ENCODE peak calls at places on chromosomes 12 and 14, in ten cellular contexts. I is fibroblast of lung, E is breast epithelium, D is IMR-90, J is GM23248, L is aorta, G is esophagus squamous epithelium, N is endothelial cell of umbilical vein, K is right lobe of liver, S is DND-41. W is an unnamed sample. For H3K4me1, the result is how much of the 10 kb centered on the place peaks cover.

GRCh38 chr12:116547955-116548471 is 11.2 kb upstream of the MAP1LC3B2 start:
- DNase-seq in I (no peak), E (no peak), D (peak), J (peak), L (no peak), G (no peak), N (no peak), K (no peak), S (no peak), W (no peak)

GRCh38 chr12:19382111-19382526 is 57.2 kb upstream of the AEBP2 start:
- DNase-seq in I (peak), E (no peak), D (peak), J (peak), L (peak), G (no peak), N (peak), K (no peak), S (no peak), W (no peak)

GRCh38 chr12:96219700-96220206 is 25.6 kb downstream of the ELK3 start:
- DNase-seq in I (peak), E (no peak), D (peak), J (peak), L (peak), G (peak), N (peak), K (no peak), S (no peak), W (no peak)

GRCh38 chr14:96271421-96271762 is 15.4 kb downstream of the BDKRB1 start:
- DNase-seq in I (no peak), E (no peak), D (no peak), J (no peak), L (no peak), G (no peak), N (no peak), K (no peak), S (no peak), W (no peak)

GRCh38 chr12:125203145-125203765 is 138.0 kb downstream of the AACS start:
- DNase-seq in I (no peak), E (no peak), D (no peak), J (peak), L (no peak), G (no peak), N (peak), K (no peak), S (no peak), W (no peak)

GRCh38 chr12:105805730-105806390 is 332.9 kb downstream of the NUAK1 start:
- DNase-seq in I (no peak), E (no peak), D (no peak), J (no peak), L (no peak), G (no peak), N (no peak), K (no peak), S (no peak), W (no peak)

GRCh38 chr12:6635856-6636521 is at the start of gene LPAR5:
- DNase-seq in I (no peak), E (no peak), D (no peak), J (peak), L (peak), G (no peak), N (no peak), K (peak), S (no peak), W (peak)

GRCh38 chr12:53502331-53502730 is 1.2 kb downstream of the TARBP2 start:
- DNase-seq in I (no peak), E (no peak), D (no peak), J (no peak), L (no peak), G (no peak), N (peak), K (no peak), S (no peak), W (no peak)

GRCh38 chr14:64210211-64210610 is 84.0 kb downstream of the ESR2 start:
- DNase-seq in I (peak), E (no peak), D (no peak), J (no peak), L (no peak), G (no peak), N (no peak), K (no peak), S (no peak), W (no peak)

DNA sequence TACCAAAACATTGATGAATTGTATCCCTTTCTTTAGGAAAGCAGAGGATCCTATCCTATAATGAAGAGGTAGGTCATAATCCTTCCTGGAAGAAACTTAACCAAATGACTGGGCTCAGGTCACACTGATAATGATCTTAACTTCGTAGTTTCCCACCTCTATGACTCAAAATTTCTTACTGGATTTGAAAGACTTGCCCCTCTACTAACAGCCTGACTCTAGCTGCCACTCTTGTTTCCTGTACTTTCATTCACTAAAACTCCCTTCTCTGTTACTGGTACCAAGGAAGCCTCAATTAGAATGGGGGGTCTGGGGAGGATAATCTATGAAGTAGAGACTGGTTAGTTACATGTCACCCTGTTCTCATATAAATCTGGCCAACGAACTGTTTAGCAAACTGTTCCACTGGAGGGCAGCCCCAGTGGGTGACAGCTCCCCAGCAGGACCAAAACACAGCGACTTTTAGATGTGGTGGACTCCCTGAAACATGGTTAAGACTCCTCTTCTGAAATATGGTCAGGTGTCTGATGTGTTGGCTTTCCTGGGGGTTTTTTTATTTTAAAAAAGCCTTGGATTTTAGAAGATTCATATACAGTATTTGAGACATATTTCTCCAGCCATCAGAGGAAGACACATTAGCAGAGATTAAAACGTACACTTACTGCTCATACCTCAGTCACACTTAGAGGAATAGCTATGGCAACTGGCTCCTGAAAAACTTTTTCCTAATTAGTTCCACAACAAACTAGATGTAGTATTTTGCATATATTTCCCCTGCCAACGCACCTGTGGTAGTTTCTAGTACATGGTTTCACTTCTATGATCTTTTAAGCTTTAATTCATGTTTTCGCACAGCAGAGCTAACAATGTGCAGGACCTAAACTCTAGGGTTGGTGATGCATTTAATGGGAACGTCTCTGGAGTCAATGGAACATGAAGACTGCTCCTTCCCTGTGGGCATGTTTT is 72.3 kb downstream of the ACADS start:
- DNase-seq in I (no peak), E (no peak), D (no peak), J (no peak), L (no peak), G (no peak), N (no peak), K (no peak), S (no peak), W (no peak)
- H3K4me3 ChIP-seq in I (no peak), E (no peak), D (no peak), J (no peak), L (no peak), G (no peak), N (no peak), K (no peak), S (no peak), W (no peak)

GRCh38 chr12:95213928-95214327 is 3.3 kb downstream of the FGD6 start:
- DNase-seq in I (no peak), E (no peak), D (no peak), J (no peak), L (no peak), G (no peak), N (peak), K (no peak), S (no peak), W (no peak)
- H3K4me1 ChIP-seq in I (under half), E (under half), D (under half), J (under half), L (under half), G (half or more), N (under half), K (under half), S (under half), W (under half)

GRCh38 chr14:38210587-38211257 is 3.0 kb downstream of the SSTR1 start:
- DNase-seq in I (peak), E (no peak), D (peak), J (peak), L (no peak), G (no peak), N (peak), K (peak), S (no peak), W (no peak)
- H3K27ac ChIP-seq in I (peak), E (no peak), D (no peak), J (peak), L (no peak), G (no peak), N (no peak), K (no peak), S (no peak), W (no peak)

GRCh38 chr12:132153501-132154340 is 9.5 kb downstream of the NOC4L start:
- DNase-seq in I (peak), E (no peak), D (peak), J (peak), L (peak), G (no peak), N (peak), K (peak), S (peak), W (peak)
- H3K4me3 ChIP-seq in I (no peak), E (peak), D (no peak), J (no peak), L (no peak), G (peak), N (no peak), K (no peak), S (no peak), W (peak)

W was measured in CD8-positive, alpha-beta memory T cell.